ENCODE peak calls at places on chromosomes 11 and 22, in ten cellular contexts. R is heart right ventricle; S is upper lobe of left lung; K is kidney; M is psoas muscle; A is left ventricle myocardium inferior; Y is transverse colon; V is CD8-positive, alpha-beta memory T cell; B is breast epithelium; F is cardiac muscle cell. O is an unnamed sample.

GRCh38 chr22:46571642-46572250 is 34.3 kb upstream of the CELSR1 start:
- DNase-seq in M (peak; percentile 4), V (no peak), K (peak; percentile 5), F (no peak), Y (no peak), B (no peak), S (no peak), A (no peak), R (no peak), O (no peak)

GRCh38 chr11:129013737-129014475 is 71.2 kb upstream of the TP53AIP1 start:
- DNase-seq in M (no peak), Y (peak; percentile 60), B (no peak), K (no peak), F (no peak), S (no peak), R (no peak), V (no peak), A (no peak), O (no peak)

GRCh38 chr11:94574193-94574961 is 7.2 kb downstream of the PIWIL4 start:
- DNase-seq in M (no peak), K (peak; percentile 29), V (no peak), Y (no peak), A (no peak), R (no peak), F (peak; percentile 87), S (peak; percentile 28), B (no peak), O (no peak)

GRCh38 chr11:78310500-78310909 is 107.1 kb downstream of the GAB2 start:
- DNase-seq in V (no peak), R (peak; percentile 73), B (peak; percentile 33), A (peak; percentile 81), S (no peak), Y (peak; percentile 64), F (peak; percentile 62), K (peak; percentile 84), M (peak; percentile 75), O (no peak)

GRCh38 chr11:64396079-64396591 is 37.2 kb downstream of the RPS6KA4 start:
- DNase-seq in F (peak; percentile 38), Y (no peak), V (no peak), B (no peak), R (peak; percentile 28), M (no peak), S (no peak), K (no peak), A (no peak), O (peak; percentile 48)

GRCh38 chr11:6845383-6845782 is at the start of gene OR10A5:
- DNase-seq in F (no peak), M (no peak), B (no peak), V (no peak), A (no peak), S (no peak), Y (no peak), R (no peak), K (no peak), O (no peak)

GRCh38 chr11:117185739-117186430 is 7.3 kb downstream of the SIDT2 start:
- DNase-seq in V (no peak), K (peak; percentile 30), B (peak; percentile 14), M (peak; percentile 38), Y (no peak), A (peak; percentile 5), R (no peak), F (no peak), S (peak; percentile 19), O (no peak)

GRCh38 chr11:2265396-2265795 is 5.0 kb downstream of the ASCL2 start:
- DNase-seq in B (peak; percentile 15), V (no peak), Y (no peak), F (no peak), R (no peak), M (peak; percentile 54), S (no peak), A (no peak), K (no peak), O (no peak)

GRCh38 chr11:59992420-59992819 is 24.6 kb upstream of the OOSP4B start:
- DNase-seq in R (no peak), A (no peak), B (no peak), V (no peak), Y (no peak), M (no peak), F (no peak), K (no peak), S (no peak), O (no peak)

GRCh38 chr11:64186205-64187165 is 514 bp downstream of the STIP1 start:
- DNase-seq in M (no peak), Y (peak; percentile 29), K (no peak), B (no peak), S (no peak), V (no peak), F (no peak), A (no peak), R (no peak), O (no peak)

GRCh38 chr11:68140496-68141246 is 19.5 kb upstream of the CHKA start:
- DNase-seq in K (no peak), Y (no peak), M (no peak), V (no peak), S (no peak), A (no peak), R (no peak), B (no peak), F (no peak), O (no peak)

GRCh38 chr11:115084191-115084590 is 405.9 kb downstream of the NXPE2 start:
- DNase-seq in B (no peak), S (no peak), Y (no peak), M (no peak), V (no peak), A (no peak), K (no peak), R (no peak), F (no peak), O (no peak)

GRCh38 chr11:62033191-62034044 is 66.0 kb upstream of the FTH1 start:
- DNase-seq in F (no peak), V (no peak), M (no peak), Y (no peak), B (no peak), S (peak; percentile 56), A (no peak), K (no peak), R (no peak), O (no peak)

DNA sequence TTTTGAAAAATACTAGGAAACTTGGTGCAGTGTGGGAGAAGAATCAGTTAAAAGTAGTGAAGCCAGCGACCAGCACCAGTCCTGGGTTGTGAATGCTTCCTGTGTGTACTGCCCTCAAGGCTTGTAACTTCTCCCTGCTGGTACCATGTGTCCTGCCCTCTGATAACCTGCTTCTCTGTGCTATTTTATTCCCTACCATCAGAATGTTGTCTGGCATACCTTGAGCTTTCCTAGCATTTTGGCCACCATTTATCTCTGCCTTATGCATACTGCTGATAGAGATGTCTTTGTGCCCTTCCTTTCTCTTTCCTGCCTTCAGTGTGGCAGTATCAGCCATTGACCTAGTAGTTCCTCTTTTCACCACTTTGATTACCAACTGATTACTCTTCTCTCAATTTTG is 2.0 kb downstream of the GTF2H1 start:
- DNase-seq in V (no peak), A (no peak), M (no peak), Y (no peak), R (no peak), F (no peak), B (no peak), K (no peak), S (no peak), O (no peak)
- H3K4me1 ChIP-seq in V (peaks cover 52% of the 10 kb centered on the region), A (peaks cover 77% of the 10 kb centered on the region), M (peaks cover 34% of the 10 kb centered on the region), Y (peaks cover 25% of the 10 kb centered on the region), R (peaks cover 71% of the 10 kb centered on the region), F (peaks cover 5% of the 10 kb centered on the region), B (peaks cover 21% of the 10 kb centered on the region), K (peaks cover 24% of the 10 kb centered on the region), S (peaks cover 53% of the 10 kb centered on the region), O (no peaks in the 10 kb centered on the region)

GRCh38 chr11:66967670-66968425 is 7.3 kb upstream of the C11orf86 start:
- DNase-seq in V (no peak), M (no peak), A (no peak), Y (no peak), K (no peak), F (peak; percentile 85), R (peak; percentile 36), B (no peak), S (peak; percentile 29), O (no peak)

GRCh38 chr11:66971483-66971882 is 3.6 kb upstream of the C11orf86 start:
- DNase-seq in A (no peak), Y (no peak), M (no peak), R (no peak), B (no peak), S (no peak), K (no peak), F (no peak), V (no peak), O (no peak)

GRCh38 chr11:66969584-66970205 is 5.4 kb upstream of the C11orf86 start:
- DNase-seq in Y (no peak), R (no peak), K (no peak), M (no peak), V (no peak), B (no peak), S (no peak), F (peak; percentile 92), A (no peak), O (no peak)

GRCh38 chr11:66970808-66971442 is 4.2 kb upstream of the C11orf86 start:
- DNase-seq in K (no peak), A (no peak), S (peak; percentile 83), F (peak; percentile 100), V (no peak), Y (peak; percentile 29), R (no peak), M (no peak), B (peak; percentile 55), O (no peak)

GRCh38 chr11:66970371-66970807 is 4.7 kb upstream of the C11orf86 start:
- DNase-seq in B (no peak), R (no peak), A (no peak), M (no peak), F (no peak), K (no peak), S (no peak), V (no peak), Y (no peak), O (no peak)
- H3K27ac ChIP-seq in B (peak overlapping the region; percentile 86), R (no peak overlapping the region), A (no peak overlapping the region), M (peak overlapping the region; percentile 41), F (no peak overlapping the region), K (peak overlapping the region; percentile 68), S (peak overlapping the region; percentile 20), V (no peak overlapping the region), Y (peak overlapping the region; percentile 45), O (no peak overlapping the region)

GRCh38 chr11:121561716-121562115 is 108.9 kb upstream of the SORL1-AS1 start:
- DNase-seq in A (no peak), F (no peak), S (no peak), M (no peak), Y (no peak), B (no peak), K (no peak), R (no peak), V (no peak), O (no peak)
- H3K9me3 ChIP-seq in A (no peaks in the 10 kb centered on the region), F (no peaks in the 10 kb centered on the region), S (no peaks in the 10 kb centered on the region), M (no peaks in the 10 kb centered on the region), Y (no peaks in the 10 kb centered on the region), B (no peaks in the 10 kb centered on the region), K (no peaks in the 10 kb centered on the region), R (no peaks in the 10 kb centered on the region), V (no peaks in the 10 kb centered on the region), O (no peaks in the 10 kb centered on the region)

GRCh38 chr11:121555172-121555571 is 102.4 kb upstream of the SORL1-AS1 start:
- DNase-seq in K (no peak), A (no peak), B (no peak), F (no peak), S (no peak), V (no peak), Y (no peak), R (no peak), M (no peak), O (no peak)
- H3K4me1 ChIP-seq in K (no peaks in the 10 kb centered on the region), A (no peaks in the 10 kb centered on the region), B (no peaks in the 10 kb centered on the region), F (no peaks in the 10 kb centered on the region), S (no peaks in the 10 kb centered on the region), V (no peaks in the 10 kb centered on the region), Y (no peaks in the 10 kb centered on the region), R (no peaks in the 10 kb centered on the region), M (no peaks in the 10 kb centered on the region), O (no peaks in the 10 kb centered on the region)

GRCh38 chr11:81104051-81104450 is 1629.6 kb downstream of the FAM181B start:
- DNase-seq in S (no peak), B (no peak), Y (no peak), F (no peak), A (no peak), V (no peak), M (no peak), R (no peak), K (no peak), O (no peak)
- H3K27ac ChIP-seq in S (no peak overlapping the region), B (no peak overlapping the region), Y (no peak overlapping the region), F (no peak overlapping the region), A (no peak overlapping the region), V (no peak overlapping the region), M (no peak overlapping the region), R (no peak overlapping the region), K (no peak overlapping the region), O (no peak overlapping the region)

O was measured in iPS DF 6.9.